ENCODE peak calls at places on chromosome 1, in five cellular contexts. N is tibial nerve, O is mucosa of descending colon, B is brain microvascular endothelial cell, C is astrocyte of the cerebellum. Z is an unnamed sample.

GRCh38 chr1:96722161-96722908 is 751 bp downstream of the PTBP2 start:
- DNase-seq in O (peak; percentile 80), B (peak; percentile 49), N (peak; percentile 55), C (peak; percentile 60), Z (peak; percentile 34)

GRCh38 chr1:144551107-144551542 is 41.6 kb upstream of the PPIAL4F start:
- DNase-seq in C (no peak), O (no peak), B (no peak), N (no peak), Z (no peak)

GRCh38 chr1:85295006-85295431 is 18.6 kb upstream of the BCL10 start:
- DNase-seq in O (no peak), N (no peak), C (peak; percentile 63), B (no peak), Z (peak; percentile 69)

GRCh38 chr1:46065405-46065804 is 67.0 kb downstream of the PIK3R3 start:
- DNase-seq in C (no peak), B (no peak), N (no peak), O (no peak), Z (no peak)

GRCh38 chr1:8497196-8497878 is 179.4 kb downstream of the SLC45A1 start:
- DNase-seq in B (no peak), C (no peak), O (no peak), N (no peak), Z (no peak)

GRCh38 chr1:25954371-25954938 is 43.4 kb downstream of the PAFAH2 start:
- DNase-seq in O (no peak), N (no peak), B (no peak), C (no peak), Z (no peak)

GRCh38 chr1:243923292-243924171 is 73.5 kb upstream of the AKT3 start:
- DNase-seq in B (no peak), N (no peak), C (no peak), O (no peak), Z (no peak)

GRCh38 chr1:110615548-110616130 is 9.5 kb upstream of the KCNA2 start:
- DNase-seq in C (no peak), B (peak; percentile 53), O (no peak), N (peak; percentile 74), Z (peak; percentile 11)

GRCh38 chr1:175433586-175434267 is 241.2 kb upstream of the KIAA0040 start:
- DNase-seq in B (no peak), N (no peak), C (no peak), O (no peak), Z (no peak)

GRCh38 chr1:44811714-44812151 is 3.4 kb downstream of the BTBD19 start:
- DNase-seq in C (no peak), O (peak; percentile 52), B (peak; percentile 88), N (no peak), Z (peak; percentile 74)

DNA sequence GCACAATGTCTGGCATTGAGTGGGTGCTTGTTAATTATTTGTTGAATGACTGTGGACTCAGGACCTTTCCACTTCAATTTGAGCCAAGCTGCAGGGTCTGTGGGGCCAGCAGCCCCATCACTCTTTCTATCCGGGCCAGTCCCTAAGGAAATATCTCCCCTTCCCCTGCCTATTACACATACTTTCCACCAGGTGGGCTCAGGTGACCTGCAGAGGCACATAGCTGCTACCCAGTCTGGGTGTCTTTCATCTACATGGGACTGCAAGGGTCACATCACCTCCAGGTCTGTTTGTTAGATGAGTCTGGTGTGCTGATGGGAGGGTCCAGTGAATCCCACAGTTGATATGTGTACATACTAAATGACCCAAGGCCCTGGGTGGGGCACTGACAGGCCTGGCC is 59.6 kb upstream of the KDM4A start:
- DNase-seq in N (no peak), B (no peak), O (no peak), C (no peak), Z (no peak)
- TF ChIP-seq CTCF in N (no peak), B (peak; percentile 31), O (no peak), C (peak; percentile 37), Z (no peak)

GRCh38 chr1:212718499-212718898 is 18.9 kb upstream of the BATF3 start:
- DNase-seq in N (no peak), B (no peak), O (no peak), C (no peak), Z (no peak)
- TF ChIP-seq CTCF in N (no peak), B (peak; percentile 43), O (no peak), C (peak; percentile 27), Z (peak; percentile 25)

GRCh38 chr1:94063379-94063778 is 57.6 kb downstream of the ABCA4 start:
- DNase-seq in N (peak; percentile 55), C (no peak), B (peak; percentile 81), O (no peak), Z (no peak)
- TF ChIP-seq CTCF in N (peak; percentile 36), C (peak; percentile 62), B (peak; percentile 72), O (no peak), Z (peak; percentile 53)

GRCh38 chr1:38829368-38829767 is 30.2 kb downstream of the RRAGC start:
- DNase-seq in B (no peak), N (no peak), O (no peak), C (no peak), Z (no peak)

GRCh38 chr1:38834221-38834782 is 25.3 kb downstream of the RRAGC start:
- DNase-seq in C (no peak), N (no peak), B (no peak), O (no peak), Z (no peak)

GRCh38 chr1:38831753-38832734 is 27.5 kb downstream of the RRAGC start:
- DNase-seq in O (no peak), C (no peak), N (no peak), B (no peak), Z (no peak)

GRCh38 chr1:38835230-38835827 is 24.2 kb downstream of the RRAGC start:
- DNase-seq in N (peak; percentile 81), C (peak; percentile 81), O (no peak), B (peak; percentile 78), Z (peak; percentile 54)

DNA sequence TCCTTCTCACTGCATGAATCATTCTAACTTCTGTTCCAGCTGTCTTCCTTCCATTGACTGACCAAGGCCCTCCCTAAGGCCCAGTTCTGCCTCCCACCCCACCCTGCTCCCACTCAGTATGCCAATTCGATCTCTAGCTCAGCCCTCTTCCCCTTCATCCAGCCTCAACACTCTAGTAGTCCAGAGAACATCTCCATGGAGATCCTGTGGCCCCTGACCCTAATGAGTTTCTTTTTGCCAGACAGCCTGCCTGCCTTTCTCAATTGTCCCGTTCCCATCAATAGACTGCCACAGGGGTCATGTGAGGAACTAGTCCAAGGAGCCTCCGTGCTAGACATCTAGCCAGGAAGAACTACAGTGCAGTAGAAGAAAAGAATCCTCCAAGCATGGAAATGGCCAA is 26.4 kb downstream of the RRAGC start:
- DNase-seq in C (no peak), B (no peak), N (no peak), O (no peak), Z (no peak)
- TF ChIP-seq CTCF in C (no peak), B (no peak), N (no peak), O (no peak), Z (no peak)

DNA sequence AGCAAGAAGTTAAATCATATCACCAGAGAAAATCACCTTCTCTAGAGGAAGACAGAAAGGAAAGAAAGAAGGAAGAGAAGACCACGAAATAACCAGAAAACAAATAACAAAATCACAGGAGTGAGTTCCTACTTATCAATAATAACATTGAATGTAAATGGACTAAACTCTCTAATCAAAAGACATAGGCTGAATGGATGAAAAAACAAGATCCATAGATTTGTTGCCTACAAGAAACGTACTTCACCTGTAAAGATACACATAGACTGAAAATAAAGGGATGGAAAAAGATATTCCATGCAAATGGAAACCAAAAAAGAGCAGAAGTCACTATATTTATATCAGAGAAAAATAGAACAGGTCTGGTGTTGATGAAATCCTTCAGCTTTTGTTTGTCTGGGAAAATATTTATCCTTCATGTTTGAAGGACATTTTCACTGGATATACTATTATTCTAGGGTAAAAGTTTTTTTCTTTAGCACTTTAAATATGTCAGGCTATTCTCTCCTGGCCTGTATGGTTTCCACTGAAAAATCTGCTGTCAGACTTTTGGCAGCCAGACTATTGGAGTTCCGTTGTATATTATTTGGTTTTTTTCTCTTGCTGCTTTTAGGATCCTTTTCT is 202.5 kb upstream of the DUSP10 start:
- DNase-seq in C (no peak), N (no peak), B (no peak), O (no peak), Z (no peak)
- TF ChIP-seq CTCF in C (no peak), N (no peak), B (no peak), O (no peak), Z (no peak)

DNA sequence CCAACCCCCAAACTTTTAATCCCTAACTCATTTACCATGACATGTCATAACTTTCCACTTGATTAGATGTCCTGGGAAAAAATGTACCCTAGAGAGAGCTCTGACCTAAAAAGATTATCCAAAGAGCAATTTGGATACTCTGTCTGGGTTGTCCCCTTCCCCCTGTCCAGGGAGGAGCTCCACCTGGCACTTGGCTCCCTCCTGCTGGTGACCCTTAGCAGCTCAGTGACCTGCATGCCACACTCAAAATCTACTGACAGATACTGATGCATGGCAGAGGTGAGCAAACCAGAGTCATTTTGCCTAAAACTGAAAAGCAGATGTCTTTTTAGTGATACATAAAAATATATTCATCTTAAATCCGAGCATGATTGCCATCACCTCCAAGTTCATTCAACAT is 442.3 kb upstream of the CHRM3 start:
- DNase-seq in B (no peak), N (no peak), O (no peak), C (no peak), Z (no peak)
- TF ChIP-seq CTCF in B (no peak), N (no peak), O (no peak), C (no peak), Z (no peak)

DNA sequence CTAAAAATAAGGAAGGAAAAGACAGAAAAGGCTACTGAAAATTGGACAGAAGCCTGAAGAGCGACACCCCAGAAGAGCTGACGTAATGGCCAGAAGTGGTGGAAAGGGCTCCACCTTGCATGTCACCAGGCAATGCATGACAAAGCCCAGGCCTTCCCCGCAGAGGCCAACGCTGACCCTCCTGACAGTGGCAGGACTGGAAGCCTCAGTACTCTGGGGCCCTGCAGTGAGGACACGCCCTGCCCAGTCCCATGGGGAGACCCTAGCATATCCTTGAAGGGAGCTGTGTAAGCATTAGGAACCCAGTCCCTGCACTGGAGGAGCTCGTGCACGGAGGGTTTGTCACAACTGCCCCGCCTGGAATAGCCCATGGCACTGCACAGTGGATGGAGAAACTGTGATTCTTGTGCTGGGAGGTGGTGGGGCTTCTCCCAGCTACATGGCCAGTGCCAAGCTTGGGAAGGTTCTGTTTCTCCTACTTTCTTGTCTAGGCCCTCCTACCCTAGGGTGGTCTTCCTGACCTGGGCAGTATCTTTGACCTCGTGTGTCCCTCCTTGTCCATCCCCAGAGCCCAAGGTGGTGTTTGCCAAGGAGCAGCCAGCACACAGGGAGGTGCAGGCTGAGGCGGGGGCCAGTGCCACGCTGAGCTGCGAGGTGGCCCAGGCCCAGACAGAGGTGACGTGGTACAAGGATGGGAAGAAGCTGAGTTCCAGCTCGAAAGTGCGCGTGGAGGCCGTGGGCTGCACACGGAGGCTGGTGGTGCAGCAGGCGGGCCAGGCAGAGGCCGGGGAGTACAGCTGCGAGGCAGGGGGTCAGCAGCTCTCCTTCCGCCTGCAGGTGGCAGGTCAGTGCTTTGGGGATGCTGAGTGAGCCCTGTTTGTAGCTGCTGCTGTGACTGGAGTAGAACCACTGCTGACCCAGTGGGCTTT is 60.4 kb downstream of the OBSCN start:
- DNase-seq in C (no peak), B (no peak), N (no peak), O (no peak), Z (no peak)
- TF ChIP-seq CTCF in C (no peak), B (no peak), N (no peak), O (no peak), Z (no peak)

GRCh38 chr1:216601427-216601751 is 121.8 kb downstream of the ESRRG start:
- DNase-seq in C (no peak), O (no peak), B (no peak), N (no peak), Z (no peak)
- TF ChIP-seq CTCF in C (no peak), O (no peak), B (no peak), N (no peak), Z (no peak)

Z was measured in AG09319.